ENCODE peak calls at places on chromosome 18, in six cellular contexts. E, N, J, Z, R and X are unnamed samples.

GRCh38 chr18:44938396-44939036 is 257.8 kb downstream of the SETBP1 start:
- DNase-seq in E (no peak), N (no peak), J (no peak), Z (no peak), R (no peak), X (no peak)

GRCh38 chr18:48997681-48997984 is 46.9 kb upstream of the SMAD7 start:
- DNase-seq in E (no peak), N (no peak), J (no peak), Z (no peak), R (no peak), X (no peak)

GRCh38 chr18:26813043-26813442 is 52.5 kb downstream of the AQP4 start:
- DNase-seq in E (peak), N (peak), J (no peak), Z (no peak), R (peak), X (peak)

GRCh38 chr18:12703714-12704113 is 872 bp downstream of the PSMG2 start:
- DNase-seq in E (peak), N (no peak), J (peak), Z (no peak), R (no peak), X (peak)

GRCh38 chr18:9792565-9793226 is 84.6 kb downstream of the RAB31 start:
- DNase-seq in E (no peak), N (no peak), J (no peak), Z (no peak), R (no peak), X (no peak)

GRCh38 chr18:22988208-22988607 is 55.1 kb downstream of the RBBP8 start:
- DNase-seq in E (no peak), N (no peak), J (no peak), Z (no peak), R (no peak), X (no peak)

GRCh38 chr18:79634186-79634585 is 45.4 kb upstream of the CTDP1 start:
- DNase-seq in E (no peak), N (no peak), J (no peak), Z (no peak), R (no peak), X (no peak)

GRCh38 chr18:8063733-8064132 is 496.6 kb downstream of the PTPRM start:
- DNase-seq in E (no peak), N (no peak), J (no peak), Z (no peak), R (no peak), X (peak)

GRCh38 chr18:48910972-48911545 is 39.7 kb downstream of the SMAD7 start:
- DNase-seq in E (no peak), N (no peak), J (no peak), Z (peak), R (no peak), X (no peak)

GRCh38 chr18:48774941-48775340 is 175.8 kb downstream of the SMAD7 start:
- DNase-seq in E (no peak), N (no peak), J (no peak), Z (no peak), R (no peak), X (no peak)

GRCh38 chr18:78006006-78006802 is 756.6 kb downstream of the GALR1 start:
- DNase-seq in E (no peak), N (no peak), J (no peak), Z (no peak), R (no peak), X (no peak)

GRCh38 chr18:10715791-10716190 is 190.0 kb downstream of the NAPG start:
- DNase-seq in E (peak), N (peak), J (peak), Z (no peak), R (no peak), X (peak)

GRCh38 chr18:8972116-8972515 is 130.4 kb upstream of the NDUFV2 start:
- DNase-seq in E (no peak), N (no peak), J (no peak), Z (no peak), R (no peak), X (no peak)

GRCh38 chr18:67608909-67609308 is 92.4 kb upstream of the DSEL start:
- DNase-seq in E (peak), N (no peak), J (peak), Z (no peak), R (no peak), X (peak)

GRCh38 chr18:30889582-30890301 is 152.8 kb downstream of the DSC3 start:
- DNase-seq in E (peak), N (no peak), J (peak), Z (no peak), R (no peak), X (peak)

GRCh38 chr18:48123324-48123723 is 192.9 kb upstream of the SMAD2 start:
- DNase-seq in E (no peak), N (no peak), J (no peak), Z (no peak), R (no peak), X (no peak)

GRCh38 chr18:6837904-6838303 is 108.4 kb downstream of the ARHGAP28 start:
- DNase-seq in E (no peak), N (no peak), J (peak), Z (no peak), R (no peak), X (no peak)

GRCh38 chr18:44686156-44686555 is 5.5 kb downstream of the SETBP1 start:
- DNase-seq in E (no peak), N (no peak), J (no peak), Z (no peak), R (no peak), X (no peak)

GRCh38 chr18:9103488-9103887 is 989 bp downstream of the NDUFV2 start:
- DNase-seq in E (peak), N (no peak), J (peak), Z (no peak), R (no peak), X (peak)

GRCh38 chr18:36191711-36192110 is 4.4 kb downstream of the MOCOS start:
- DNase-seq in E (no peak), N (no peak), J (no peak), Z (no peak), R (no peak), X (no peak)

GRCh38 chr18:29874519-29875098 is 1167.9 kb downstream of the DSC3 start:
- DNase-seq in E (peak), N (no peak), J (peak), Z (no peak), R (no peak), X (peak)

GRCh38 chr18:58247363-58247834 is 203.4 kb downstream of the NEDD4L start:
- DNase-seq in E (peak), N (no peak), J (peak), Z (no peak), R (no peak), X (peak)

GRCh38 chr18:80148316-80149199 is 39.5 kb downstream of the ADNP2 start:
- DNase-seq in E (peak), N (no peak), J (peak), Z (no peak), R (no peak), X (no peak)

GRCh38 chr18:9069482-9070059 is 32.9 kb upstream of the NDUFV2 start:
- DNase-seq in E (no peak), N (no peak), J (no peak), Z (no peak), R (no peak), X (no peak)

GRCh38 chr18:25349926-25350560 is 1.9 kb downstream of the ZNF521 start:
- DNase-seq in E (no peak), N (no peak), J (peak), Z (peak), R (peak), X (no peak)

GRCh38 chr18:49227456-49227855 is 233.0 kb downstream of the DYM start:
- DNase-seq in E (no peak), N (no peak), J (no peak), Z (no peak), R (no peak), X (no peak)

GRCh38 chr18:50144535-50144934 is 50.4 kb downstream of the MYO5B start:
- DNase-seq in E (no peak), N (no peak), J (no peak), Z (no peak), R (no peak), X (no peak)

GRCh38 chr18:44290366-44290855 is 390.3 kb upstream of the SETBP1 start:
- DNase-seq in E (no peak), N (no peak), J (no peak), Z (no peak), R (no peak), X (no peak)

GRCh38 chr18:767084-767882 is 44.8 kb downstream of the YES1 start:
- DNase-seq in E (no peak), N (no peak), J (no peak), Z (no peak), R (no peak), X (no peak)

GRCh38 chr18:51811883-51812282 is 528.1 kb upstream of the DCC start:
- DNase-seq in E (no peak), N (no peak), J (no peak), Z (no peak), R (no peak), X (no peak)

GRCh38 chr18:67520276-67521035 is 3.9 kb upstream of the DSEL start:
- DNase-seq in E (peak), N (no peak), J (peak), Z (no peak), R (peak), X (peak)

DNA sequence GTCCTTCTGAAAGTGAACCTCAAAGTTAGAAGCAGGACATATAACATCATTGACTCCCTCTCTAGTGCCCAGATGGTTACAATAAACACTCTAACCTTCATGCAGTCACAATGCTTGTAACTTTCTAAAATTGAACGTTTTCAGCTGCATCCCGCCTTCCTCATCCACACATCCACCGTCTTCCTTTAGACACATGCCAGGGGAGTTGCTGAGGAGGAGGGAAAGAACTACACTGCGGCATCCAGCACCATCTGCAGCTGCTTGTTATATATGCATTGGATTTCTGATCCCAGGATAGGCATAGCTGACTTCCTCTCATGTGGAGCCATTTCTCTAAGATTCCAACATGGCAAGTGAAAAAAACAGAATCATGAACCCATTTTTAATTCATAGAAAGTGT is 96.8 kb downstream of the FBXO15 start:
- DNase-seq in E (no peak), N (no peak), J (no peak), Z (no peak), R (no peak), X (no peak)
- TF ChIP-seq CTCF in E (no peak), N (no peak), J (no peak), Z (no peak), R (no peak), X (no peak)

GRCh38 chr18:76975577-76976110 is 153.3 kb downstream of the ZNF236 start:
- DNase-seq in E (no peak), N (no peak), J (no peak), Z (peak), R (no peak), X (no peak)

GRCh38 chr18:76977108-76977621 is 154.8 kb downstream of the ZNF236 start:
- DNase-seq in E (no peak), N (no peak), J (no peak), Z (peak), R (no peak), X (no peak)

GRCh38 chr18:76979111-76979751 is 153.4 kb downstream of the MBP start:
- DNase-seq in E (no peak), N (no peak), J (no peak), Z (no peak), R (no peak), X (no peak)

GRCh38 chr18:76978616-76979015 is 154.0 kb downstream of the MBP start:
- DNase-seq in E (no peak), N (no peak), J (no peak), Z (no peak), R (no peak), X (no peak)

GRCh38 chr18:76977681-76978234 is 154.8 kb downstream of the MBP start:
- DNase-seq in E (no peak), N (no peak), J (peak), Z (peak), R (no peak), X (peak)
- H3K4me3 ChIP-seq in E (no peak), N (no peak), J (no peak), Z (no peak), R (no peak), X (no peak)

GRCh38 chr18:56314396-56314795 is 324.0 kb downstream of the TXNL1 start:
- DNase-seq in E (peak), N (no peak), J (peak), Z (no peak), R (no peak), X (no peak)
- TF ChIP-seq CTCF in E (no peak), N (no peak), J (no peak), Z (no peak), R (no peak), X (no peak)

GRCh38 chr18:3624818-3625716 is 175.1 kb downstream of the TGIF1 start:
- DNase-seq in E (peak), N (peak), J (peak), Z (no peak), R (peak), X (peak)
- H3K4me3 ChIP-seq in E (peak), N (peak), J (peak), Z (no peak), R (no peak), X (no peak)

GRCh38 chr18:13811993-13812392 is 12.0 kb upstream of the MC5R start:
- DNase-seq in E (no peak), N (peak), J (no peak), Z (no peak), R (no peak), X (peak)
- TF ChIP-seq CTCF in E (no peak), N (no peak), J (no peak), Z (no peak), R (no peak), X (peak)

GRCh38 chr18:74499633-74500032 is 3.5 kb downstream of the CNDP2 start:
- DNase-seq in E (peak), N (no peak), J (peak), Z (peak), R (no peak), X (peak)
- H3K4me3 ChIP-seq in E (peak), N (no peak), J (no peak), Z (peak), R (no peak), X (no peak)

GRCh38 chr18:73520229-73520628 is 627.4 kb downstream of the FBXO15 start:
- DNase-seq in E (peak), N (no peak), J (peak), Z (no peak), R (no peak), X (peak)
- TF ChIP-seq CTCF in E (peak), N (no peak), J (no peak), Z (no peak), R (no peak), X (peak)

GRCh38 chr18:62420513-62421209 is 95.6 kb downstream of the TNFRSF11A start:
- DNase-seq in E (peak), N (peak), J (peak), Z (no peak), R (peak), X (peak)
- H3K4me3 ChIP-seq in E (no peak), N (no peak), J (no peak), Z (peak), R (no peak), X (no peak)

GRCh38 chr18:54622084-54622483 is 31.0 kb downstream of the DYNAP start:
- DNase-seq in E (no peak), N (no peak), J (no peak), Z (no peak), R (no peak), X (peak)
- TF ChIP-seq CTCF in E (peak), N (no peak), J (no peak), Z (no peak), R (no peak), X (no peak)

GRCh38 chr18:37252854-37253396 is 312.7 kb downstream of the CELF4 start:
- DNase-seq in E (no peak), N (no peak), J (no peak), Z (no peak), R (no peak), X (no peak)

GRCh38 chr18:37253424-37254255 is 312.0 kb downstream of the CELF4 start:
- DNase-seq in E (no peak), N (peak), J (no peak), Z (peak), R (no peak), X (no peak)

GRCh38 chr18:37252342-37252741 is 313.3 kb downstream of the CELF4 start:
- DNase-seq in E (no peak), N (no peak), J (no peak), Z (no peak), R (no peak), X (no peak)

GRCh38 chr18:37254973-37255372 is 310.6 kb downstream of the CELF4 start:
- DNase-seq in E (no peak), N (no peak), J (no peak), Z (no peak), R (no peak), X (no peak)

GRCh38 chr18:37254256-37254880 is 311.2 kb downstream of the CELF4 start:
- DNase-seq in E (no peak), N (no peak), J (no peak), Z (peak), R (no peak), X (no peak)
- H3K4me3 ChIP-seq in E (no peak), N (peak), J (no peak), Z (peak), R (peak), X (no peak)